ENCODE peak calls at places on chromosomes 1 and 21, in six cellular contexts. One of them, this sample, is unnamed.

GRCh38 chr1:157133431-157133830 is 4.8 kb downstream of the ETV3 start:
- DNase-seq in psoas muscle: no peak
- DNase-seq in spleen: no peak
- DNase-seq in OCI-LY7: no peak
- DNase-seq in CD8-positive, alpha-beta T cell: peak; percentile 18
- DNase-seq in Panc1: no peak
- DNase-seq in this sample: no peak

GRCh38 chr1:94068831-94069648 is 51.9 kb downstream of the ABCA4 start:
- DNase-seq in spleen: no peak
- DNase-seq in psoas muscle: peak; percentile 61
- DNase-seq in OCI-LY7: no peak
- DNase-seq in Panc1: peak; percentile 75
- DNase-seq in CD8-positive, alpha-beta T cell: no peak
- DNase-seq in this sample: peak; percentile 78

GRCh38 chr1:53738205-53739108 is 507 bp downstream of the GLIS1 start:
- DNase-seq in psoas muscle: peak; percentile 53
- DNase-seq in spleen: no peak
- DNase-seq in CD8-positive, alpha-beta T cell: no peak
- DNase-seq in OCI-LY7: no peak
- DNase-seq in Panc1: no peak
- DNase-seq in this sample: no peak

GRCh38 chr1:54885863-54886723 is 902 bp downstream of the DHCR24 start:
- DNase-seq in Panc1: no peak
- DNase-seq in OCI-LY7: peak; percentile 30
- DNase-seq in psoas muscle: no peak
- DNase-seq in spleen: no peak
- DNase-seq in CD8-positive, alpha-beta T cell: no peak
- DNase-seq in this sample: no peak

GRCh38 chr1:18945401-18945849 is 11.1 kb downstream of the IFFO2 start:
- DNase-seq in psoas muscle: peak; percentile 63
- DNase-seq in Panc1: no peak
- DNase-seq in CD8-positive, alpha-beta T cell: no peak
- DNase-seq in spleen: no peak
- DNase-seq in OCI-LY7: no peak
- DNase-seq in this sample: peak; percentile 81

GRCh38 chr1:203462878-203463277 is 12.7 kb upstream of the PRELP start:
- DNase-seq in Panc1: no peak
- DNase-seq in psoas muscle: peak; percentile 69
- DNase-seq in spleen: no peak
- DNase-seq in CD8-positive, alpha-beta T cell: no peak
- DNase-seq in OCI-LY7: no peak
- DNase-seq in this sample: peak; percentile 84

GRCh38 chr1:193537266-193538003 is 351.0 kb upstream of the B3GALT2 start:
- DNase-seq in OCI-LY7: peak; percentile 90
- DNase-seq in CD8-positive, alpha-beta T cell: peak; percentile 37
- DNase-seq in spleen: no peak
- DNase-seq in Panc1: no peak
- DNase-seq in psoas muscle: no peak
- DNase-seq in this sample: no peak

GRCh38 chr1:193105821-193106177 is 585 bp upstream of the GLRX2 start:
- DNase-seq in Panc1: no peak
- DNase-seq in psoas muscle: no peak
- DNase-seq in spleen: no peak
- DNase-seq in OCI-LY7: no peak
- DNase-seq in CD8-positive, alpha-beta T cell: no peak
- DNase-seq in this sample: no peak

GRCh38 chr1:224673161-224673560 is 57.0 kb downstream of the CNIH3 start:
- DNase-seq in CD8-positive, alpha-beta T cell: no peak
- DNase-seq in Panc1: no peak
- DNase-seq in OCI-LY7: no peak
- DNase-seq in spleen: no peak
- DNase-seq in psoas muscle: no peak
- DNase-seq in this sample: no peak

GRCh38 chr1:155910621-155911121 is 478 bp downstream of the RIT1 start:
- DNase-seq in psoas muscle: no peak
- DNase-seq in OCI-LY7: peak; percentile 31
- DNase-seq in spleen: no peak
- DNase-seq in Panc1: no peak
- DNase-seq in CD8-positive, alpha-beta T cell: peak; percentile 14
- DNase-seq in this sample: peak; percentile 69

GRCh38 chr1:156510709-156511108 is 10.1 kb upstream of the MEF2D start:
- DNase-seq in spleen: no peak
- DNase-seq in CD8-positive, alpha-beta T cell: no peak
- DNase-seq in psoas muscle: peak; percentile 98
- DNase-seq in Panc1: no peak
- DNase-seq in OCI-LY7: no peak
- DNase-seq in this sample: peak; percentile 99

GRCh38 chr1:229964281-229964680 is 102.8 kb upstream of the GALNT2 start:
- DNase-seq in Panc1: no peak
- DNase-seq in OCI-LY7: no peak
- DNase-seq in spleen: no peak
- DNase-seq in psoas muscle: no peak
- DNase-seq in CD8-positive, alpha-beta T cell: no peak
- DNase-seq in this sample: no peak

GRCh38 chr1:161130266-161130665 is 2.2 kb downstream of the DEDD start:
- DNase-seq in spleen: no peak
- DNase-seq in OCI-LY7: no peak
- DNase-seq in Panc1: no peak
- DNase-seq in CD8-positive, alpha-beta T cell: no peak
- DNase-seq in psoas muscle: no peak
- DNase-seq in this sample: no peak

GRCh38 chr21:26148071-26148470 is 22.5 kb downstream of the APP start:
- DNase-seq in psoas muscle: no peak
- DNase-seq in Panc1: no peak
- DNase-seq in CD8-positive, alpha-beta T cell: no peak
- DNase-seq in OCI-LY7: no peak
- DNase-seq in spleen: no peak
- DNase-seq in this sample: no peak

DNA sequence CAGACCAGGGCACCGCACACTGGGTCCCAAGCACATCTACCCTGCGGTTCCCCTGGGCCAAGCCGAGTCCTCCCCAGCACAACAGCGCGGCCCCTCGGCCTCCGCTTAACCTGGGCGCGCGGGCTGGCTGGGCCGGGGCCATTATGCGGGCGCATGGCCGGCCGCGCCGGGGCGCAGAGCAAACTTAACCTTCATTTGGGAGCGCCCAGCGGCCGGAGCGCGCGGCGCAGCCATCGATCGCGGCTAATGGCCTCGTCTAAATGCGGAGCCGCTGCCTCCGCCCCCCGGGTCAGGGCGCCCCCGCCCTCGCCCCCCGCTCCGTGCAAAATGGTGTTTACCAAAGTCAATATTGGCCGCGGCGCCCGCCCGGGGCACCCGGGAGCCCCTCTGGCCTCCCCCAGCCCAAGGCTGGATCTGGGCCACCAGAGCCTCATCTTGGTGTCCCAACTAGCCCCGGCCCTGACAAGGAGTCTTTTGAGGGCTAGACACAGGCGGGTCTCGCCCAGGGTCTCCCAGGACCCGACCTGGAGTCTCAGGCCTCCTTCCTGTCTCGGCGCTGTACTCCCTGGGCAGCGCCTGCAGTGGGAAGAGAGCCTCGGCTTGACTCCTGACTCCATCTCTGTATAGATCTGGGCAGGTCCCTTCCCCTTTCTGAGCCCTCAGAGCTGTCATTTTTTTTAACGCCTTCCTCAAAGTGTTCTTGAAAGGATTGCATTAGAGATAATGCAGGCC is 272.0 kb downstream of the TRABD2B start:
- DNase-seq in psoas muscle: no peak
- DNase-seq in OCI-LY7: no peak
- DNase-seq in spleen: no peak
- DNase-seq in CD8-positive, alpha-beta T cell: no peak
- DNase-seq in Panc1: no peak
- DNase-seq in this sample: no peak
- H3K4me3 ChIP-seq in psoas muscle: peak overlapping the region; percentile 41
- H3K4me3 ChIP-seq in OCI-LY7: no peak overlapping the region
- H3K4me3 ChIP-seq in spleen: no peak overlapping the region
- H3K4me3 ChIP-seq in CD8-positive, alpha-beta T cell: no peak overlapping the region
- H3K4me3 ChIP-seq in Panc1: peak overlapping the region; percentile 12
- H3K4me3 ChIP-seq in this sample: no peak overlapping the region

GRCh38 chr1:231959225-231959884 is 332.8 kb downstream of the DISC1 start:
- DNase-seq in psoas muscle: no peak
- DNase-seq in OCI-LY7: no peak
- DNase-seq in CD8-positive, alpha-beta T cell: no peak
- DNase-seq in Panc1: no peak
- DNase-seq in spleen: no peak
- DNase-seq in this sample: no peak
- H3K4me3 ChIP-seq in psoas muscle: no peak overlapping the region
- H3K4me3 ChIP-seq in OCI-LY7: no peak overlapping the region
- H3K4me3 ChIP-seq in CD8-positive, alpha-beta T cell: no peak overlapping the region
- H3K4me3 ChIP-seq in Panc1: no peak overlapping the region
- H3K4me3 ChIP-seq in spleen: no peak overlapping the region
- H3K4me3 ChIP-seq in this sample: no peak overlapping the region

GRCh38 chr1:212828395-212828794 is 19.1 kb downstream of the SPATA45 start:
- DNase-seq in spleen: no peak
- DNase-seq in CD8-positive, alpha-beta T cell: no peak
- DNase-seq in Panc1: no peak
- DNase-seq in OCI-LY7: no peak
- DNase-seq in psoas muscle: no peak
- DNase-seq in this sample: no peak
- H3K4me3 ChIP-seq in spleen: no peak overlapping the region
- H3K4me3 ChIP-seq in CD8-positive, alpha-beta T cell: no peak overlapping the region
- H3K4me3 ChIP-seq in Panc1: no peak overlapping the region
- H3K4me3 ChIP-seq in OCI-LY7: no peak overlapping the region
- H3K4me3 ChIP-seq in psoas muscle: no peak overlapping the region
- H3K4me3 ChIP-seq in this sample: no peak overlapping the region

GRCh38 chr21:33158654-33159053 is 71.1 kb upstream of the IFNAR2 start:
- DNase-seq in spleen: no peak
- DNase-seq in CD8-positive, alpha-beta T cell: no peak
- DNase-seq in Panc1: no peak
- DNase-seq in psoas muscle: no peak
- DNase-seq in OCI-LY7: no peak
- DNase-seq in this sample: no peak

GRCh38 chr21:33155457-33155856 is 74.3 kb upstream of the IFNAR2 start:
- DNase-seq in CD8-positive, alpha-beta T cell: no peak
- DNase-seq in Panc1: no peak
- DNase-seq in OCI-LY7: no peak
- DNase-seq in psoas muscle: no peak
- DNase-seq in spleen: no peak
- DNase-seq in this sample: no peak

GRCh38 chr21:33152228-33153130 is 77.3 kb upstream of the IFNAR2 start:
- DNase-seq in OCI-LY7: no peak
- DNase-seq in spleen: no peak
- DNase-seq in CD8-positive, alpha-beta T cell: no peak
- DNase-seq in Panc1: no peak
- DNase-seq in psoas muscle: no peak
- DNase-seq in this sample: no peak

GRCh38 chr21:33157303-33157702 is 72.4 kb upstream of the IFNAR2 start:
- DNase-seq in OCI-LY7: no peak
- DNase-seq in CD8-positive, alpha-beta T cell: no peak
- DNase-seq in Panc1: no peak
- DNase-seq in spleen: no peak
- DNase-seq in psoas muscle: no peak
- DNase-seq in this sample: no peak

DNA sequence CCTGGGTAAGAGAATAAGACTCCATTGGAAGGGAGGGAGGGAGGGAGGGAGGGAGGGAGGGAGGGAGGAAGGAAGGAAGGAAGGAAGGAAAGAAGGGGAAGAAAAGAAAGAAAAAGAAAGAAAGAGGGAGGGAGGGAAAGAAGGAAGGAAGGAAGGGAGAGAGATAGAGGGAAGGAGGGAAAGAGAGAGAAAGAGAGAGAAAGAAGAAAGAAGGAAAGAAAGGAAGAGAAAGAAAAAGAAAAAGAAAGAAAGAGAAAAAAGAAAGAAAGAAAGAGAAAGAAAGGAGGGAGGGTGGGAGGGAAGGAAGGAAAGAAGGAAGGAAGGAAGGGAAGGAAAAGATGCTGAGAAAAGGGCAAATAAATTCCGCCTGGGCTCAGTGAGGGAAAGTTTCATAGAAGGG is 74.7 kb upstream of the IFNAR2 start:
- DNase-seq in CD8-positive, alpha-beta T cell: no peak
- DNase-seq in psoas muscle: no peak
- DNase-seq in OCI-LY7: no peak
- DNase-seq in Panc1: no peak
- DNase-seq in spleen: no peak
- DNase-seq in this sample: no peak
- H3K4me3 ChIP-seq in CD8-positive, alpha-beta T cell: no peak overlapping the region
- H3K4me3 ChIP-seq in psoas muscle: no peak overlapping the region
- H3K4me3 ChIP-seq in OCI-LY7: no peak overlapping the region
- H3K4me3 ChIP-seq in Panc1: no peak overlapping the region
- H3K4me3 ChIP-seq in spleen: no peak overlapping the region
- H3K4me3 ChIP-seq in this sample: no peak overlapping the region

This sample was measured in sigmoid colon.